ENCODE peak calls at places on chromosomes 7 and 10, in seven cellular contexts. V is pancreas, C is brain microvascular endothelial cell, K is HCT116, P is GM06990, F is neural progenitor cell, Q is body of pancreas. G is an unnamed sample.

GRCh38 chr10:51860257-51860656 is 160.9 kb upstream of the CSTF2T start:
- DNase-seq in K (no peak), F (no peak), V (no peak), C (peak; percentile 62), Q (no peak), P (no peak), G (peak; percentile 34)

GRCh38 chr10:89992575-89992974 is 291.2 kb downstream of the KIF20B start:
- DNase-seq in F (no peak), K (no peak), C (no peak), Q (no peak), P (peak; percentile 26), V (no peak), G (peak; percentile 11)

GRCh38 chr10:46006219-46006618 is 24.2 kb downstream of the NCOA4 start:
- DNase-seq in F (no peak), V (no peak), Q (no peak), C (no peak), P (no peak), K (no peak), G (no peak)

GRCh38 chr10:82821043-82821442 is 946.0 kb downstream of the NRG3 start:
- DNase-seq in V (no peak), P (no peak), K (no peak), Q (no peak), C (no peak), F (no peak), G (no peak)

GRCh38 chr10:69497611-69498390 is 46.5 kb downstream of the TSPAN15 start:
- DNase-seq in Q (no peak), P (no peak), F (no peak), C (no peak), K (no peak), V (no peak), G (no peak)

GRCh38 chr7:21960922-21961321 is 15.2 kb upstream of the CDCA7L start:
- DNase-seq in P (no peak), F (no peak), V (no peak), K (no peak), C (peak; percentile 87), Q (no peak), G (no peak)

GRCh38 chr7:35754741-35755140 is 46.1 kb upstream of the SEPTIN7 start:
- DNase-seq in F (no peak), P (no peak), C (no peak), K (no peak), Q (no peak), V (no peak), G (no peak)

GRCh38 chr10:70518695-70519094 is 40.1 kb downstream of the PALD1 start:
- DNase-seq in Q (no peak), C (peak; percentile 72), K (no peak), F (no peak), V (no peak), P (no peak), G (no peak)

GRCh38 chr7:66921918-66922486 is 977 bp downstream of the TMEM248 start:
- DNase-seq in Q (no peak), V (no peak), F (peak; percentile 39), K (no peak), P (no peak), C (no peak), G (peak; percentile 56)

GRCh38 chr7:92056276-92056675 is 78.0 kb downstream of the CYP51A1 start:
- DNase-seq in P (no peak), C (no peak), Q (no peak), V (no peak), F (no peak), K (no peak), G (no peak)

GRCh38 chr7:92061154-92061553 is 73.1 kb downstream of the CYP51A1 start:
- DNase-seq in K (no peak), P (no peak), Q (no peak), V (no peak), C (no peak), F (no peak), G (no peak)

GRCh38 chr7:92057375-92057774 is 76.9 kb downstream of the CYP51A1 start:
- DNase-seq in V (peak; percentile 30), K (no peak), F (peak; percentile 25), P (no peak), C (no peak), Q (peak; percentile 16), G (no peak)

GRCh38 chr7:92058040-92058439 is 76.2 kb downstream of the CYP51A1 start:
- DNase-seq in V (no peak), Q (no peak), P (no peak), C (no peak), F (no peak), K (no peak), G (peak; percentile 46)

DNA sequence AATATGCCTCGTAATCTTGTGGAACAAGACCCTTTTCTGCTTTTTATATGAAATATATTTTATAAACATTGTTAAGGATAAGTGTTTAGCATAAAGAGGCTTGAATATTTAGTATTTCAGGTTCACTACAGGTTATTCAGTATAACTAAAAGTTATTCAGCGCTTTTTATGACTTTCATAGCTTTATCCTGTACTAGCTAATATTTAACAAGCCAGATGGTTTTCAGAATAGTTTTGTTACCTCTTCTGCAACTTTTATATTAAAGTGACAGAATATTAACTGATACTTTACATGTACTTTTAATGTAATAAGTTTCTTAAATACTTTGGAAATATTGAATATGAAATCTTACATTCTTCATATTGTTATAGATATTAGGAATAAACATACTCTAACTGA is 75.4 kb downstream of the CYP51A1 start:
- DNase-seq in F (no peak), V (no peak), Q (no peak), P (no peak), K (no peak), C (no peak), G (no peak)
- H3K4me3 ChIP-seq in F (no peak overlapping the region), V (no peak overlapping the region), Q (no peak overlapping the region), P (no peak overlapping the region), K (no peak overlapping the region), C (no peak overlapping the region), G (no peak overlapping the region)

DNA sequence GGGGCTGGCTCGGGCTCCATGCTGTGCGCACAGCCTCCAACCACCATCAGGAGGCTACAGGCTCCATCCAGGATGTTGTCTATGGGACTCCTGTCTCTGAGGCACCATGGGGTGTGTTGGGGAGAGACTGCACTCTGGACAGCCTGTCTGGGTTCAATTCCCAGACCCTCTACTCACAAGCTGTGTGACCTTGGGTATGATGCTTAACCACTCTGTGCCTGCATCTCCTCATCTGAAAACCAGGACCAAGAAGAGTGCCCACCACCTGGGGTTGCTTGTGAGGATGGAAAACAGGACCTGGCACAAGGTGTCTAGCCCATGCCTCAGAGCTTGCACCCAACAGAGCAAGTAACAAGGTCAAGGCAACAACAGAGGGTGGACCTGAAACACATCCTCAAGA is 109.8 kb downstream of the KCNMA1 start:
- DNase-seq in C (no peak), V (no peak), Q (no peak), F (no peak), K (no peak), P (no peak), G (no peak)
- TF ChIP-seq CTCF in C (no peak), V (no peak), Q (no peak), F (no peak), K (no peak), P (no peak), G (no peak)

DNA sequence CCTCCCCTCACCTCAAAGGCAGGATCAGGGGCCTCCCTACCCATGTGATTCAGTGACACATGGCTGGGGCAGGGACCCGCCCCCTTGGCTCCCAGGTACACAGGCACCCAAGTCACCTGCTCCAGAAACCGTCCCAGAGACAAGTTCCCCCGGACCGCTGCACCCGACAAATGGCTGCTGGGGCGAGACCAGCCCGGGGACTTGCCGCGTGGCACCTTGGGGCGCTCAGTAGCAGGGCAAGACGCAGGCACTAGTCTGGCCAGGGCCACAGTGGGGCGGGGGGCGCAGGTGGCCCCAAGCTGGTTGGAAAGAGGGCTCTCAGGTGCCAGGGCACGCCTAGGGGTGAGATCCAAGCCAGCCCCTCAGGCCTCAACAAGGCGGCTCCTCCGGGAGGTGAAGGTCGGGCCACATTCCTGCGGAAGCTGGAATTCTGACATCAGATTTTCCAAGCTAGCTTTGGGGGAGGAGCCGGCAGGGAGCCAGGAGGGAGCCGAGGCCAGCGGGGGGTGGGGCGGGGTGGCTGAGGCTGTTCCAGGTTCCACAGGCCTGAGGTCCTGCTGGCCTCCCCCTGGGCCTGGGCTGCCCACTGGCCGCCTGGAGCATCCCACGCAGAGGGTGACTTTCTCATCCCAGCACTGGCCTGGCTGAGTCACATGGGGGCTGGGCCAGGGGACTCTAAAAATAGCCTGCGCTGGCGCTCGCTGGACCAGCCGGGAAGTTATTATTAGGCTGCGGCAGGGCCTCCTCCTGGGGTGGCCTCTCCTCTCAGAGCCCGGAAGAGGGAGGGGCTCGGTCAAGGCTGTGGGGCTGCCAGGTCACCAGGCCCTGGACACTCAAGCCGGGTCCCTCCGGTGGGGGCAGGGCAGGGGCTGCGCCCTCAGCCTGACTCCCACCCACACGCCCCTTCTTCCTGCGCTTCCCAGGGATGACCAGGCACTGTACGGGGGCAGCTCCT is 20.5 kb upstream of the INPP5A start:
- DNase-seq in V (peak; percentile 90), K (no peak), C (peak; percentile 92), F (peak; percentile 55), P (no peak), Q (peak; percentile 92), G (no peak)
- H3K4me3 ChIP-seq in V (no peak overlapping the region), K (peak overlapping the region; percentile 53), C (peak overlapping the region; percentile 9), F (peak overlapping the region; percentile 3), P (no peak overlapping the region), Q (no peak overlapping the region), G (no peak overlapping the region)

DNA sequence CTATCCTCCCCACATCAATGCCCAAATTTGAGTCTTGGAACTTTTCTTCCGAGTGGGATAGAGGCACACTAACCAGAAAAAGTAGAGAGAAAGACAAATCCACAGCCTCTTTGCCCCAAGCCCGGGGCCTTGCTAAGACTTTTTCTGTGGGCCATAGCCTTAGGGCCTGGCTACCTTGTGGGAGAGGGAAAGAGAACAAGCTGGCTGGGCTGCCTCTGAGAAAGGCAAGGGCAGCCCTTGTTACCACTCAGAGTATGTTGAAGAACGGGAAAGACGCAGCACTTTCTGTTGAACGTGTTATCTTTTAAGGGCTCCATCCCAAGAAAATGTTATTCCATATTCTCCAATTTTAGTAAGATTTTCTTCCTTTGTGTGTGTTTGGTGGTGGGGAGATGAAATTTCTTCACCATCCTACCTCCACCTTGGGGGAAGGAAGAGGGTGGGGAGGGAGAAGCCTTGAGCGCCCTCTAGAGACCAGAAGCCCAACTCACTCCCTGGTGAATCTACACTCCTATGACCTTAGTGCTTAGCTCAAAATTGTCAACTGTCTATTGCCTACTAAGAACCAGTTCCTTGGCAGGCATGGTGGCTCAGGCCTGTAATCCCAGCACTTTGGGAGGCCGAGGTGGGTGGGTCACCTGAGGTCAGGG is 3.9 kb upstream of the NRF1 start:
- DNase-seq in P (no peak), C (no peak), K (no peak), V (no peak), F (peak; percentile 64), Q (no peak), G (peak; percentile 52)
- TF ChIP-seq CTCF in P (peak; percentile 71), C (peak; percentile 79), K (peak; percentile 74), V (no peak), F (peak; percentile 73), Q (peak; percentile 12), G (peak; percentile 60)

GRCh38 chr10:28984431-28984830 is 304.4 kb upstream of the LYZL1 start:
- DNase-seq in C (peak; percentile 81), Q (peak; percentile 95), K (no peak), V (peak; percentile 84), P (peak; percentile 22), F (no peak), G (peak; percentile 35)
- H3K4me3 ChIP-seq in C (no peak overlapping the region), Q (no peak overlapping the region), K (peak overlapping the region; percentile 27), V (no peak overlapping the region), P (no peak overlapping the region), F (no peak overlapping the region), G (no peak overlapping the region)

G was measured in GM12865.